ENCODE peak calls at places on chromosomes 16 and 17, in nine cellular contexts. One of them, this sample, is unnamed.
A peak's percentile ranks its signal among the peaks of the same experiment; 100 is the strongest.

GRCh38 chr17:36930501-36930900 is 6.8 kb upstream of the LHX1 start:
- DNase-seq in colonic mucosa: no peak
- DNase-seq in left lung: no peak
- DNase-seq in cardiac muscle cell: no peak
- DNase-seq in aorta: no peak
- DNase-seq in A549: no peak
- DNase-seq in CD8-positive, alpha-beta memory T cell: no peak
- DNase-seq in tibial nerve: no peak
- DNase-seq in psoas muscle: no peak
- DNase-seq in this sample: no peak

GRCh38 chr17:61770752-61771533 is 92.4 kb downstream of the BRIP1 start:
- DNase-seq in left lung: no peak
- DNase-seq in A549: no peak
- DNase-seq in cardiac muscle cell: peak; percentile 31
- DNase-seq in aorta: no peak
- DNase-seq in colonic mucosa: no peak
- DNase-seq in psoas muscle: no peak
- DNase-seq in CD8-positive, alpha-beta memory T cell: no peak
- DNase-seq in tibial nerve: no peak
- DNase-seq in this sample: no peak

GRCh38 chr17:4229627-4230026 is 34.2 kb downstream of the ANKFY1 start:
- DNase-seq in psoas muscle: peak; percentile 74
- DNase-seq in left lung: no peak
- DNase-seq in aorta: peak; percentile 83
- DNase-seq in cardiac muscle cell: peak; percentile 79
- DNase-seq in tibial nerve: peak; percentile 56
- DNase-seq in CD8-positive, alpha-beta memory T cell: no peak
- DNase-seq in A549: no peak
- DNase-seq in colonic mucosa: no peak
- DNase-seq in this sample: no peak

GRCh38 chr16:71564377-71564967 is 12.4 kb downstream of the TAT start:
- DNase-seq in psoas muscle: no peak
- DNase-seq in CD8-positive, alpha-beta memory T cell: no peak
- DNase-seq in left lung: no peak
- DNase-seq in A549: no peak
- DNase-seq in cardiac muscle cell: no peak
- DNase-seq in tibial nerve: peak; percentile 85
- DNase-seq in aorta: peak; percentile 97
- DNase-seq in colonic mucosa: peak; percentile 93
- DNase-seq in this sample: peak; percentile 98

GRCh38 chr17:17107281-17107680 is 65.0 kb downstream of the MPRIP start:
- DNase-seq in CD8-positive, alpha-beta memory T cell: no peak
- DNase-seq in tibial nerve: no peak
- DNase-seq in A549: no peak
- DNase-seq in left lung: no peak
- DNase-seq in colonic mucosa: no peak
- DNase-seq in aorta: no peak
- DNase-seq in psoas muscle: no peak
- DNase-seq in cardiac muscle cell: no peak
- DNase-seq in this sample: no peak

GRCh38 chr17:59534583-59534982 is 30.8 kb upstream of the DHX40 start:
- DNase-seq in colonic mucosa: no peak
- DNase-seq in A549: peak; percentile 43
- DNase-seq in cardiac muscle cell: peak; percentile 14
- DNase-seq in aorta: no peak
- DNase-seq in psoas muscle: no peak
- DNase-seq in tibial nerve: no peak
- DNase-seq in CD8-positive, alpha-beta memory T cell: no peak
- DNase-seq in left lung: no peak
- DNase-seq in this sample: no peak

GRCh38 chr17:6554871-6555330 is 1.5 kb downstream of the PITPNM3 start:
- DNase-seq in left lung: peak; percentile 68
- DNase-seq in A549: no peak
- DNase-seq in CD8-positive, alpha-beta memory T cell: no peak
- DNase-seq in tibial nerve: no peak
- DNase-seq in aorta: no peak
- DNase-seq in cardiac muscle cell: no peak
- DNase-seq in psoas muscle: no peak
- DNase-seq in colonic mucosa: peak; percentile 65
- DNase-seq in this sample: no peak

GRCh38 chr17:2449486-2449885 is 48.6 kb upstream of the MNT start:
- DNase-seq in aorta: no peak
- DNase-seq in tibial nerve: no peak
- DNase-seq in left lung: no peak
- DNase-seq in A549: no peak
- DNase-seq in cardiac muscle cell: no peak
- DNase-seq in psoas muscle: no peak
- DNase-seq in colonic mucosa: no peak
- DNase-seq in CD8-positive, alpha-beta memory T cell: no peak
- DNase-seq in this sample: no peak

GRCh38 chr16:89610108-89610453 is 3.4 kb upstream of the DPEP1 start:
- DNase-seq in CD8-positive, alpha-beta memory T cell: no peak
- DNase-seq in left lung: no peak
- DNase-seq in psoas muscle: no peak
- DNase-seq in cardiac muscle cell: no peak
- DNase-seq in colonic mucosa: no peak
- DNase-seq in tibial nerve: no peak
- DNase-seq in A549: no peak
- DNase-seq in aorta: no peak
- DNase-seq in this sample: no peak

GRCh38 chr17:80832888-80833583 is 158.6 kb upstream of the CHMP6 start:
- DNase-seq in colonic mucosa: peak; percentile 83
- DNase-seq in CD8-positive, alpha-beta memory T cell: peak; percentile 69
- DNase-seq in cardiac muscle cell: peak; percentile 98
- DNase-seq in left lung: peak; percentile 90
- DNase-seq in tibial nerve: peak; percentile 73
- DNase-seq in aorta: peak; percentile 93
- DNase-seq in A549: peak; percentile 92
- DNase-seq in psoas muscle: peak; percentile 92
- DNase-seq in this sample: peak; percentile 64

DNA sequence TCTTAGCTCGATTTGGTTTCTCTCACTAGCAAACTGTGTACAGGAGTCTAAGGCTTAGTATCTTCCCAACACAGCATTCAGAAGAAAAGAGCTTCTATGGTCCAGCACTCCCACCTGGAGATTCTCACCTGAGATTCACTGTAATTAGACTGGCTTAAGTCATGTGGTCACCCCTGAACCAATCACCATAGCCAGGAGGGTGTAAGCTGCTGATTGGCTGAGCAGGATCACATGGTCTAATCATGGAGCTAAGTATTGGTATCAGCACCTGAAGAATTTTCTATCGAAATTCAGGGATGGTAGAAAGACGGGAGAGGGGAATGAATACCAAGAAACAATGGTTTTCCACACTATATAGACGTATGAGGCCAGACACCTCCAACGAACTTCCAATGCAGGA is 359.8 kb upstream of the ERCC4 start:
- DNase-seq in CD8-positive, alpha-beta memory T cell: no peak
- DNase-seq in cardiac muscle cell: no peak
- DNase-seq in left lung: no peak
- DNase-seq in colonic mucosa: no peak
- DNase-seq in psoas muscle: no peak
- DNase-seq in tibial nerve: no peak
- DNase-seq in A549: no peak
- DNase-seq in aorta: no peak
- DNase-seq in this sample: no peak
- H3K27ac ChIP-seq in CD8-positive, alpha-beta memory T cell: no peak overlapping the region
- H3K27ac ChIP-seq in cardiac muscle cell: no peak overlapping the region
- H3K27ac ChIP-seq in left lung: no peak overlapping the region
- H3K27ac ChIP-seq in colonic mucosa: no peak overlapping the region
- H3K27ac ChIP-seq in psoas muscle: no peak overlapping the region
- H3K27ac ChIP-seq in tibial nerve: no peak overlapping the region
- H3K27ac ChIP-seq in A549: no peak overlapping the region
- H3K27ac ChIP-seq in aorta: no peak overlapping the region
- H3K27ac ChIP-seq in this sample: no peak overlapping the region

DNA sequence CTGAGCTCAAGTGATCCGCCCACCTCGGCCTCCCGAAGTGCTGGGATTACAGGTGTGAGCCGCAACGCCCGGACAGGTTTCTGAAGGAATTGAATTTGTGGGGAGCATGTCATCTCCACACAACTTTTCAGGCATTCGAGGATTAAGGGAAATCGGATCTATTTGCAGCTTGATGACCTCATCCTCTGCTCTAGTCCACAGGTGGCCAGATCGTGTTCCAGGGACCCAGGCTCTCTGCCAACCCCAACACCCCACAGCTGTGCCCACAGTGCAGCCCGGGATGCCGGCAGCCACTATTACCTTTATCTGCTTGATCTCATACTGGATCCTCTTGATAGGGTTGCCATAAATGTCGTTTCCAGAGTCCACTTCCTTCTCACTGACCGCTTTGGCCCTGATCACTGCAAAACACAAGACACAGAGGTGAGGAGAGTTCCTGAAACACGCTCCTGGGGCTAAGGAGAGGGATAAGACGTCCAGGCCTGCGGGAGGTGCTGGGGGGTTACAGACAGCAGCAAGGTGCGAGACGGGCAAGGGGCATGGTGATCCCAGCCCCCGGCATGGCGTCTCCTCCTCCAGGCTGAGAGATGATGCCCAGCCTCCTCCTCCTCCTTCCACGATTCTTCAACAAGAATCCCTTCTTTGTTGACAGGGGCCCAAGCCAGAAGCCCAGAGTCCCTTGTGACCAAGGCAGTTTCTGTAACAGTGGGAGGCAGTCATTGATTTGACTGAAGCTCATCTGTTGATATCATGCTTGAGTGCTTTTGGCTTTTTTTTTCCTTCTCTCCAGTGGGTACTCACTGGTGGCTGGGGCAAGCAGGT is 29.3 kb downstream of the CEP295NL start:
- DNase-seq in A549: no peak
- DNase-seq in tibial nerve: no peak
- DNase-seq in cardiac muscle cell: no peak
- DNase-seq in left lung: no peak
- DNase-seq in psoas muscle: peak; percentile 55
- DNase-seq in colonic mucosa: no peak
- DNase-seq in CD8-positive, alpha-beta memory T cell: no peak
- DNase-seq in aorta: no peak
- DNase-seq in this sample: no peak
- H3K4me1 ChIP-seq in A549: peaks cover 33% of the 10 kb centered on the region
- H3K4me1 ChIP-seq in tibial nerve: peaks cover 60% of the 10 kb centered on the region
- H3K4me1 ChIP-seq in cardiac muscle cell: no peaks in the 10 kb centered on the region
- H3K4me1 ChIP-seq in left lung: peaks cover 35% of the 10 kb centered on the region
- H3K4me1 ChIP-seq in psoas muscle: peaks cover 37% of the 10 kb centered on the region
- H3K4me1 ChIP-seq in colonic mucosa: no peaks in the 10 kb centered on the region
- H3K4me1 ChIP-seq in CD8-positive, alpha-beta memory T cell: peaks cover under 1% of the 10 kb centered on the region
- H3K4me1 ChIP-seq in aorta: no peaks in the 10 kb centered on the region
- H3K4me1 ChIP-seq in this sample: no peaks in the 10 kb centered on the region

DNA sequence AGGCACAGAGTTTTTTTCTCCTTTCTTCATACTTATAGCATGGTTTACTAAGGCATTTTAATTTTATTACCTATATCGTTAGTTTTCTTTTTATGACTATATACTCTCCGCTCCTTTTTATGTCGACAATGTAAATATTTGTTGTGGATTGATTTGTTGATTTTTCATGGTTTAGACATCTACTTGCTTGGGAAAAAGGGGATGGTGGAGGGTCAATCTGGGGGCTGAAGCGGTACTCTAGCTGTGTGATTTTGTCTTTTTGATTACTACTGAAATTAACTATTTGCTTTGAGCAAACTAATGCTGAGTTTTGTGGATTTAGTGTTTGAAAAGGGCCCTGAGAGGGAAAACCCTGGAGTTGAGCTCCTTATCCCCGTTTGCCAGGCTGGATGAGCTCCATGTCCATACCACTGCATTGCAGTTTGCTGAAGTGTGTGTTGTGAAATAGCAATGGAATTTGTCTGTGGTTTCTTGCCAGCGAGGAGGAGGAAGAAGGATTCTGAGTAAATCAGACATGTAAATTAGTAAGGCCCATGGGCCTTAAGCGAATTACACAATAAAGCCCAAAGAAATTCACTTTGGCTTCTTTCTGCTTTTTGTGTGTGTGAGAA is 72.0 kb downstream of the FTO start:
- DNase-seq in CD8-positive, alpha-beta memory T cell: no peak
- DNase-seq in cardiac muscle cell: peak; percentile 97
- DNase-seq in tibial nerve: peak; percentile 45
- DNase-seq in A549: peak; percentile 88
- DNase-seq in aorta: no peak
- DNase-seq in psoas muscle: peak; percentile 42
- DNase-seq in colonic mucosa: peak; percentile 62
- DNase-seq in left lung: no peak
- DNase-seq in this sample: peak; percentile 44
- H3K27ac ChIP-seq in CD8-positive, alpha-beta memory T cell: no peak overlapping the region
- H3K27ac ChIP-seq in cardiac muscle cell: peak overlapping the region; percentile 33
- H3K27ac ChIP-seq in tibial nerve: no peak overlapping the region
- H3K27ac ChIP-seq in A549: peak overlapping the region; percentile 80
- H3K27ac ChIP-seq in aorta: no peak overlapping the region
- H3K27ac ChIP-seq in psoas muscle: no peak overlapping the region
- H3K27ac ChIP-seq in colonic mucosa: peak overlapping the region; percentile 45
- H3K27ac ChIP-seq in left lung: peak overlapping the region; percentile 51
- H3K27ac ChIP-seq in this sample: no peak overlapping the region

DNA sequence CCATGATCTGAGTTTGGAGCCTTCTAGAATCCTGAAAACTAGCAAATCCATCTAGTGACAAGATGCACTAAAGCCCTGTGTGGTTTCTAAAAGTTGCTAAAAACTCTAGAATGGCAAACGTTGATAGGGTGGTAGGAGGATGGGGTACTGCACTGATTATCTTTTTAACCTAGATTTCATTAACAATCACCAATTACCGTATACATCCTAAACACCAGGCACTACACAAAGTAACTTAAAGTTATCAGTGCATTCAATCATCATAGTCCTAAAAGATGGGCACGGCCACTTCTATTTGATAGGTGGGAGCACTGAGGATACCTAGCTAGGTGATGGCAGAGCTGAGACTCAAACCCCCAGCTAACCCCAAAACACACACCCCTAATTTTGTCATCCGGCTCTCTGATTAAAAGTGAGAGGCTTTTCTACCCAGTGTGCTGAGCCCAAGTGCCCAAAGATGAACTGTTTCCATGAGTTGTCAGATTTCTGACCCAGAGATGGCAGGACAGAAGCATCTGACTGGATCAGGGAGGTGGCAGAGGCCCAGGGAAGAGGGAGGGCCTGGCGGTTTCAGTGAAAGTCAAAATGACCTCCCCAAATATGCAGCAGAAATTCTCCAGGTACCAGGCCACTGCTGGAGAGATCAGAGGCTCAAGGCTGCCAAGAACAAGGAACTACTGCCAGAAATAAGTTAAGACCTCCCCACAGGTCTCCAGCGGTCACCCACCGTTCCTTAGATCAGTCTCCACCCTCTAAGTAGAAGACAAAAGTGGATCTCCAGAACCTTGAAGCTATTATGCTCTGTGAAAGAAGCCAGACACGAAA is 396.8 kb downstream of the SOX9 start:
- DNase-seq in psoas muscle: no peak
- DNase-seq in tibial nerve: no peak
- DNase-seq in cardiac muscle cell: no peak
- DNase-seq in A549: no peak
- DNase-seq in colonic mucosa: no peak
- DNase-seq in left lung: no peak
- DNase-seq in aorta: no peak
- DNase-seq in CD8-positive, alpha-beta memory T cell: no peak
- DNase-seq in this sample: no peak
- H3K4me1 ChIP-seq in psoas muscle: no peaks in the 10 kb centered on the region
- H3K4me1 ChIP-seq in tibial nerve: peaks cover 39% of the 10 kb centered on the region
- H3K4me1 ChIP-seq in cardiac muscle cell: peaks cover 22% of the 10 kb centered on the region
- H3K4me1 ChIP-seq in A549: peaks cover 75% of the 10 kb centered on the region
- H3K4me1 ChIP-seq in colonic mucosa: peaks cover 3% of the 10 kb centered on the region
- H3K4me1 ChIP-seq in left lung: no peaks in the 10 kb centered on the region
- H3K4me1 ChIP-seq in aorta: no peaks in the 10 kb centered on the region
- H3K4me1 ChIP-seq in CD8-positive, alpha-beta memory T cell: no peaks in the 10 kb centered on the region
- H3K4me1 ChIP-seq in this sample: no peaks in the 10 kb centered on the region

GRCh38 chr17:34361478-34362061 is 1.5 kb downstream of the CCL1 start:
- DNase-seq in tibial nerve: peak; percentile 95
- DNase-seq in psoas muscle: peak; percentile 86
- DNase-seq in cardiac muscle cell: peak; percentile 95
- DNase-seq in colonic mucosa: peak; percentile 92
- DNase-seq in left lung: peak; percentile 93
- DNase-seq in aorta: peak; percentile 97
- DNase-seq in A549: peak; percentile 91
- DNase-seq in CD8-positive, alpha-beta memory T cell: peak; percentile 26
- DNase-seq in this sample: peak; percentile 83
- H3K27ac ChIP-seq in tibial nerve: no peak overlapping the region
- H3K27ac ChIP-seq in psoas muscle: no peak overlapping the region
- H3K27ac ChIP-seq in cardiac muscle cell: no peak overlapping the region
- H3K27ac ChIP-seq in colonic mucosa: no peak overlapping the region
- H3K27ac ChIP-seq in left lung: no peak overlapping the region
- H3K27ac ChIP-seq in aorta: no peak overlapping the region
- H3K27ac ChIP-seq in A549: no peak overlapping the region
- H3K27ac ChIP-seq in CD8-positive, alpha-beta memory T cell: no peak overlapping the region
- H3K27ac ChIP-seq in this sample: no peak overlapping the region